ENCODE peak calls at places on chromosomes 11 and 22, in eight cellular contexts. D is bronchial epithelial cell; A is ovary; M is IMR-90; E is neural progenitor cell; W is CD8-positive, alpha-beta memory T cell; F is lung; P is mammary epithelial cell. U is an unnamed sample.
A peak's percentile ranks its signal among the peaks of the same experiment; 100 is the strongest.

GRCh38 chr11:86670179-86670578 is 2.2 kb downstream of the ME3 start:
- DNase-seq in A (no peak), F (no peak), E (no peak), P (peak; percentile 42), M (peak; percentile 43), D (no peak), W (no peak), U (no peak)

GRCh38 chr11:67405196-67405567 is 1.3 kb downstream of the TBC1D10C start:
- DNase-seq in D (no peak), F (no peak), P (no peak), A (no peak), E (no peak), W (no peak), M (no peak), U (no peak)

GRCh38 chr11:127002669-127003259 is 2.2 kb upstream of the KIRREL3 start:
- DNase-seq in E (peak; percentile 61), M (no peak), D (no peak), F (no peak), A (no peak), W (no peak), P (no peak), U (no peak)

GRCh38 chr11:122317337-122317736 is 201.3 kb upstream of the BLID start:
- DNase-seq in E (no peak), F (no peak), A (no peak), M (peak; percentile 87), D (no peak), P (no peak), W (no peak), U (no peak)

GRCh38 chr11:1251236-1251770 is 28.4 kb downstream of the MUC5B start:
- DNase-seq in M (no peak), D (no peak), A (no peak), W (no peak), P (no peak), F (no peak), E (no peak), U (no peak)

GRCh38 chr11:111823629-111824028 is 47.8 kb downstream of the ALG9 start:
- DNase-seq in M (no peak), P (no peak), A (no peak), W (no peak), D (no peak), F (no peak), E (no peak), U (no peak)

GRCh38 chr11:72904016-72904415 is 89.8 kb downstream of the ATG16L2 start:
- DNase-seq in M (no peak), E (peak; percentile 8), D (no peak), P (no peak), F (no peak), A (no peak), W (no peak), U (no peak)

GRCh38 chr22:50289151-50289941 is 18.1 kb downstream of the PLXNB2 start:
- DNase-seq in D (no peak), P (no peak), W (no peak), M (no peak), F (no peak), E (no peak), A (no peak), U (no peak)

GRCh38 chr11:118226294-118226693 is 1.5 kb upstream of the JAML start:
- DNase-seq in D (no peak), A (no peak), E (no peak), M (no peak), F (no peak), W (no peak), P (no peak), U (no peak)

GRCh38 chr11:118226781-118227180 is 2.0 kb upstream of the JAML start:
- DNase-seq in F (no peak), P (no peak), E (no peak), A (no peak), W (no peak), D (no peak), M (no peak), U (no peak)

GRCh38 chr11:118230088-118230487 is 5.3 kb upstream of the JAML start:
- DNase-seq in A (no peak), P (no peak), F (no peak), M (no peak), W (peak; percentile 31), E (no peak), D (no peak), U (no peak)

GRCh38 chr11:118227865-118228785 is 3.3 kb upstream of the JAML start:
- DNase-seq in W (no peak), A (no peak), P (no peak), E (no peak), M (no peak), F (no peak), D (no peak), U (no peak)

DNA sequence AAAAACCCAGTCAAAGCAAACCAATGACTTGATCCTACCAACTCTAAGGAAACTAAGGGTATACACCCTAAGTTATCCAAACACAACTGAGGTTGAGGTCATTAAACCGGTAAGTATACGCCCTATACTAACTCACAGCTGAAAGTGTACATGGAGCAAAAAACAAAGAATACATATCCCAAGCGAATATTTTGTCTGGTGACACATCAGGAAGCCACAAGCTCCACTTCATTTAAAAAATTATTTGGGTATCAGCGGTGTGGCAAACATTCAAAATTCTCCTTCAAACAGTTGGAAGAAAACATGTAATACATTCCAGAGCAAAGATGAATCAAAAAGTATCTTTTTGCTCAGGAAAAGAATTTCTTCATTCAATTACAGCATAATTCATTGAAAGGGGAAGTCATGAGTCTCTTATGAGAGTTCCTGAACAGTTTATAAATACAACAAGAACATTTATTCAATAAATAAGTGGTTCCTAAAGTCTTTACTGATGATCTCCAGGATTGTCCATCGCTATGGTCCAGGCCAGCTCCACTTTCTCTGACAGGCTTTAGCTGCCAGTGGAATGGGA is 4.5 kb upstream of the JAML start:
- DNase-seq in E (no peak), A (no peak), W (no peak), F (no peak), M (no peak), D (no peak), P (no peak), U (no peak)
- H3K4me3 ChIP-seq in E (no peak overlapping the region), A (no peak overlapping the region), W (no peak overlapping the region), F (no peak overlapping the region), M (no peak overlapping the region), D (no peak overlapping the region), P (no peak overlapping the region), U (no peak overlapping the region)

GRCh38 chr11:20668844-20669832 is at the start of gene NELL1:
- DNase-seq in A (no peak), W (no peak), M (no peak), E (peak; percentile 75), D (no peak), P (peak; percentile 5), F (no peak), U (no peak)

GRCh38 chr11:20670932-20671403 is 1.6 kb downstream of the NELL1 start:
- DNase-seq in P (no peak), M (no peak), D (no peak), E (peak; percentile 34), F (no peak), W (no peak), A (no peak), U (no peak)

GRCh38 chr11:20671856-20672546 is 2.6 kb downstream of the NELL1 start:
- DNase-seq in E (peak; percentile 47), A (no peak), F (no peak), M (no peak), D (peak; percentile 16), P (peak; percentile 6), W (no peak), U (no peak)

GRCh38 chr11:20668410-20668809 is 976 bp upstream of the NELL1 start:
- DNase-seq in W (no peak), E (peak; percentile 14), A (no peak), D (no peak), F (no peak), M (no peak), P (no peak), U (no peak)

DNA sequence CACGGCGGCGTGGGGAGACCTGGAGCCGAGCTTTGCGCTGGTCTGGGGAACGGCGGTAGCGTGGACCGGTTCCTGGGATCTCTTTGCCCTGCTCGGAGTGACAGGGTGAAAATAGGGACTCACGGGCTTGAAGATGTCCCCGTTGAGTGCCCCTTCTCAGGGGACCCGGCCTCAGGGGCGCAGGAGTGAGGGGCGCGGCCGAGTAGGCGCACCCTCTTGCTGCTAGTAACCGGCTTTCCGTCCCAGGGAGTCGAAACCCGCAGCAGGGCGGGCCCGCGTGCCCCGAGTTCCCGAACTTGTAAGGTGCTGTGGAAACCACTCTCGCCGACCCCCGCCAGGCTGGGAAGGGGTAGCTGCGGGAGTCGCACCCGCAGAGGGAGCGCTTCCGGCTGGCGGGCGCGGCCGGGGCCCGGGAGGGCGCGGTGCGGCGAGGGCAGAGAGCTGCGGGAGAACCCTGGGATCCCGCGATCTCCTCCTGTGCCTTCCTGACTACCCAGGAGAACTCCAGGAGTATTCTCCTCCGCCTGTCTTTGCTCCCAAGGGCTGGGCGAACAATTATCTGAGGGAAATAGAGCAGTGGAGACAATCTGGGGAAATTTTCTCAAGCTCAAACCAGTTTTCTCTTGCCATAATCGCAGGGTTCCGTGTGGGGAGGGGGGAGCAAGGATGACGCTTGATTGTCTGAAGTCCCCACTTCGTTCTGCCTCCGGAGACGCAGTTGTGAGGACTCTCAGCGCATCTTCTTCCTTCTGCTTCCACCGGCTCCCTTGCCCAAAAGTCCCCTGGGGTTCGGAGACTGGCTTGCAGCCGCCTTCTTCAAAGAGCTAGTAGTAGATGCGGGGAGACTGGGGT is 673 bp downstream of the NELL1 start:
- DNase-seq in F (no peak), M (no peak), P (no peak), A (no peak), W (no peak), E (peak; percentile 34), D (no peak), U (no peak)
- H3K4me3 ChIP-seq in F (no peak overlapping the region), M (no peak overlapping the region), P (no peak overlapping the region), A (no peak overlapping the region), W (no peak overlapping the region), E (peak overlapping the region; percentile 74), D (no peak overlapping the region), U (no peak overlapping the region)

GRCh38 chr11:130087294-130087926 is 17.7 kb downstream of the APLP2 start:
- DNase-seq in E (no peak), A (no peak), F (no peak), W (no peak), D (no peak), M (no peak), P (no peak), U (no peak)

GRCh38 chr11:130088217-130088616 is 18.5 kb downstream of the APLP2 start:
- DNase-seq in W (no peak), D (peak; percentile 10), P (no peak), M (no peak), E (no peak), A (no peak), F (no peak), U (no peak)

GRCh38 chr11:130089669-130090063 is 20.0 kb downstream of the APLP2 start:
- DNase-seq in P (no peak), D (no peak), A (no peak), M (no peak), E (no peak), W (no peak), F (no peak), U (no peak)

GRCh38 chr11:130086627-130087026 is 16.9 kb downstream of the APLP2 start:
- DNase-seq in E (no peak), F (no peak), A (no peak), M (no peak), W (no peak), P (no peak), D (no peak), U (no peak)

DNA sequence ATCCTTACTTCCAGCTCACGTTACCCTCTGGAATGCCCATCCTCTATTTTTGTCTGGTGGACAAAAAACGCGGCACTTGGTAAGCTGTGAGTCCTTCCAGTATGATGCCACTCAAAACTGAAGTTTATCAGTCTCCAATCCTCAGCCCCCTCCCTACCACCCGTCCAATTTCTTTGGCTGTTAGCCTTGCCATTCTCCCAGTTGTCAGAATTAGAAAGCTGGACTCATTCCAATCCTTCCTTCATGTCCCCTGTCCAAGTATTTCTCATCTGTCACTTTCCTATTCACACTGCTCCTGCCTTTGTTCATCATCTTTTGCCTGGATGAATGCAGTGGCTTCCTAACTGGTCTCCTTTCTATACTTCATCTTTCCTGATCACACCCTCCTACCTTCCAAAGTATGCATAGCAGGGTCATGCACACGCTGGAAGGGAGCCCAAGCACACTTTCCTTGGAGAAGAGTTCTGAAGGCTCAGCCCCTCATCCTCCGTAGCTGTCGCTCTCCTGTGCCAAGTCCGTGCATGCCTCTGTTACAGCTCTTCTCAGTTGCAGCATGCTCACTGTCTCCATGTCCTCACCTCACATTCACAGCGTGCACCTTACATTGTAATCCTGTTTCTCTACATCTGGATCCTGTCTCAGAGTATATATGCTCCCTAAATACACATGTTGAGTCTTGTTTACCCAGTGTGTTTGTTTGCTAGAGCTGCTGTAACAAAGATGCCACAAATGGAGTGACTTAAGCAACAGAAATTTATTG is 19.4 kb downstream of the APLP2 start:
- DNase-seq in E (peak; percentile 74), P (peak; percentile 49), A (no peak), M (no peak), W (no peak), F (no peak), D (peak; percentile 76), U (no peak)
- H3K4me3 ChIP-seq in E (peak overlapping the region; percentile 28), P (no peak overlapping the region), A (no peak overlapping the region), M (no peak overlapping the region), W (no peak overlapping the region), F (no peak overlapping the region), D (no peak overlapping the region), U (no peak overlapping the region)

GRCh38 chr11:75499423-75500305 is 26.1 kb downstream of the GDPD5 start:
- DNase-seq in D (peak; percentile 66), A (peak; percentile 58), W (no peak), E (no peak), M (peak; percentile 95), F (peak; percentile 47), P (peak; percentile 73), U (peak; percentile 76)

GRCh38 chr11:75498556-75499255 is 27.0 kb downstream of the GDPD5 start:
- DNase-seq in A (no peak), W (no peak), P (no peak), M (peak; percentile 30), E (no peak), D (peak; percentile 15), F (no peak), U (no peak)

GRCh38 chr11:75503531-75504099 is 22.1 kb downstream of the GDPD5 start:
- DNase-seq in D (no peak), A (no peak), E (no peak), W (no peak), M (no peak), P (no peak), F (no peak), U (no peak)

GRCh38 chr11:75500742-75501141 is 25.0 kb downstream of the GDPD5 start:
- DNase-seq in P (peak; percentile 59), M (no peak), F (no peak), E (no peak), A (no peak), D (peak; percentile 78), W (no peak), U (no peak)

GRCh38 chr11:75502138-75502537 is 23.6 kb downstream of the GDPD5 start:
- DNase-seq in W (no peak), M (no peak), E (no peak), A (no peak), F (no peak), P (no peak), D (no peak), U (no peak)
- H3K4me3 ChIP-seq in W (no peak overlapping the region), M (no peak overlapping the region), E (no peak overlapping the region), A (no peak overlapping the region), F (no peak overlapping the region), P (no peak overlapping the region), D (no peak overlapping the region), U (no peak overlapping the region)

U was measured in tibial nerve.